ENCODE peak calls at places on chromosomes 3 and 15, in five cellular contexts. M is GM12865; Y is astrocyte of the spinal cord; C is A549; I is CD8-positive, alpha-beta T cell. X is an unnamed sample.

GRCh38 chr15:45242289-45242688 is 9.7 kb upstream of the SLC28A2 start:
- DNase-seq in M (peak), Y (peak), C (no peak), I (no peak), X (no peak)

GRCh38 chr15:85515212-85515611 is 134.8 kb downstream of the AKAP13 start:
- DNase-seq in M (no peak), Y (no peak), C (no peak), I (no peak), X (no peak)

GRCh38 chr3:14991818-14992612 is 44.6 kb downstream of the NR2C2 start:
- DNase-seq in M (no peak), Y (no peak), C (no peak), I (no peak), X (no peak)

GRCh38 chr3:120506828-120507774 is 56.3 kb upstream of the FSTL1 start:
- DNase-seq in M (peak), Y (peak), C (peak), I (peak), X (no peak)

GRCh38 chr3:158909870-158910269 is 108.0 kb downstream of the MFSD1 start:
- DNase-seq in M (no peak), Y (peak), C (no peak), I (no peak), X (no peak)

GRCh38 chr3:105388199-105388598 is 21.5 kb downstream of the ALCAM start:
- DNase-seq in M (no peak), Y (no peak), C (no peak), I (no peak), X (no peak)

GRCh38 chr3:196634851-196635250 is 4.6 kb upstream of the NRROS start:
- DNase-seq in M (no peak), Y (no peak), C (no peak), I (no peak), X (no peak)

GRCh38 chr15:51403946-51404695 is 62.7 kb downstream of the GLDN start:
- DNase-seq in M (no peak), Y (no peak), C (no peak), I (no peak), X (no peak)

GRCh38 chr3:162719684-162720341 is 1223.2 kb downstream of the OTOL1 start:
- DNase-seq in M (no peak), Y (peak), C (peak), I (no peak), X (no peak)

GRCh38 chr15:94412979-94413741 is 181.8 kb downstream of the MCTP2 start:
- DNase-seq in M (peak), Y (peak), C (peak), I (no peak), X (no peak)

GRCh38 chr3:14522768-14523167 is 17.4 kb downstream of the GRIP2 start:
- DNase-seq in M (no peak), Y (no peak), C (no peak), I (no peak), X (no peak)

GRCh38 chr3:35663471-35663870 is 24.1 kb downstream of the ARPP21 start:
- DNase-seq in M (no peak), Y (no peak), C (no peak), I (no peak), X (no peak)

GRCh38 chr3:143442761-143443477 is 323.3 kb downstream of the CHST2 start:
- DNase-seq in M (no peak), Y (peak), C (no peak), I (no peak), X (no peak)

GRCh38 chr3:71511037-71511436 is 72.5 kb downstream of the FOXP1 start:
- DNase-seq in M (no peak), Y (peak), C (peak), I (no peak), X (no peak)

GRCh38 chr15:92429378-92430066 is 35.8 kb downstream of the ST8SIA2 start:
- DNase-seq in M (no peak), Y (peak), C (peak), I (no peak), X (no peak)

GRCh38 chr3:182837855-182838454 is 44.7 kb downstream of the ATP11B start:
- DNase-seq in M (peak), Y (peak), C (no peak), I (no peak), X (no peak)

GRCh38 chr3:50604110-50604621 is 7.4 kb downstream of the CISH start:
- DNase-seq in M (no peak), Y (no peak), C (no peak), I (no peak), X (no peak)

GRCh38 chr3:66372681-66373350 is 128.0 kb downstream of the LRIG1 start:
- DNase-seq in M (no peak), Y (no peak), C (no peak), I (peak), X (no peak)

GRCh38 chr15:73051811-73052678 is at the start of gene NEO1:
- DNase-seq in M (peak), Y (peak), C (peak), I (peak), X (no peak)

DNA sequence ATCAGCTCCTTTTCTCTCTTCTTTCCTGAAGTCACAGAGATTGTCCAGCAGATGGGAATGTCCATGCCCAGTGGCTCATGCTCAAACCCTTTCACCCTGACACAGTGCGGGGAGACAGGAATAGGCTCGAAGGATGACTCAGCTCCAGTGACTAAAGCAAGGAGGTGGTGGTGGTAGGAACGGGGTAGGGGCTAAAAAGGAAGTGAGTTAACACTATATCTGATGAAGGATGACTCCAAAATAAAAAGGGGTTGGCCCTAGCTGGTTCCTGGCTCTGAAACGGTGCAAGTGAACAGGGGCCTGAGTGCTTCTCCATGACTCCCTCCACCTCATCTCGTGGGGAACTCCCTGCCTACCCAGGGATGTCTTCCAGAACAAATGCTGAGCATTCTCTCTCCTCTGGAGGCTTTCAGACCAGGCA is 167.4 kb upstream of the LPP start:
- DNase-seq in M (no peak), Y (peak), C (peak), I (no peak), X (no peak)
- TF ChIP-seq CTCF in M (no peak), Y (peak), C (no peak), I (no peak), X (no peak)

GRCh38 chr3:18382760-18383369 is 42.3 kb downstream of the SATB1 start:
- DNase-seq in M (no peak), Y (no peak), C (no peak), I (no peak), X (no peak)
- H3K4me3 ChIP-seq in M (no peak), Y (no peak), C (no peak), I (no peak), X (no peak)

GRCh38 chr3:187900961-187901755 is 155.9 kb upstream of the BCL6 start:
- DNase-seq in M (peak), Y (no peak), C (no peak), I (no peak), X (no peak)
- TF ChIP-seq CTCF in M (no peak), Y (no peak), C (no peak), I (no peak), X (no peak)

DNA sequence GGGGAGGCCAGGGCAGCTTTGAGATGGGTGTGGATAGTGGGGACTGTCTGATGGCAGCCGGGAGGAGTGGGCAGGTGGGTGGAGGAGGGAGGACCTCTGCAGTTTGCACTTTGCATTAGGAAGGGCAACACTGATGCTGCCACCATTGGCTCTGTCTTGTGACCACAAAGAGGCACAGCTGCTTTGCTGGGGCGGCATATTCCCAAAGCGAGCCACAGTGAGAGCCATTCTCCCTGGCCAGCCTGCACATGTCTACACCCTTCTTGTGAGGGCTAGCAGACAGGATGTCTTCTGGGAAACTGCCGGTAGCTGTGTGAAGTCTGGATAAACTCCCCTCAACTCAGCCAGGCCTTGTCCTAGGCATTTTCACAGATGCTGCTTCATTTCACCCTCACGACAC is 38.3 kb downstream of the CCNB2 start:
- DNase-seq in M (no peak), Y (no peak), C (no peak), I (no peak), X (no peak)
- H3K4me3 ChIP-seq in M (no peak), Y (no peak), C (no peak), I (no peak), X (no peak)

DNA sequence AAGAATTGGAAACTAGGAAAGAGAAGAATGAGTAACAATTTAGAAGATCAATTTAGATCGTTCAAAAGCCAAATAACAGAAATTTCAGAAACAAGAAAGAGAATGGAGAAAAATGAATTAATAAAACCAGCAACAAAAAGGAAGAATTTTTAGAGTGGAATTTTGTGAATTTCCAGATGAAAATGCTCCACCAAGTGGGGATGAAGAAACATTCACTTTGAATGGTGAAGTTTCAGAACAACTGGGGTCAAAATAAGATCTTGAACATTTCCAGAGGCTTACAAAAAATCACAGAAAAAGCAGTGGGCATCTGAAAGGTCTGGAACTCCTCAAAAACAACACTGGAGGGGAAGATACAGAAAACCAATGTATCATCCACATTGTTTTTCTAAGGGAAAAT is 4.2 kb upstream of the MOBP start:
- DNase-seq in M (no peak), Y (no peak), C (no peak), I (no peak), X (no peak)
- TF ChIP-seq CTCF in M (no peak), Y (no peak), C (no peak), I (no peak), X (no peak)

GRCh38 chr3:171454026-171454425 is 6.2 kb downstream of the TNIK start:
- DNase-seq in M (no peak), Y (no peak), C (no peak), I (no peak), X (no peak)

GRCh38 chr3:171455603-171456550 is 4.3 kb downstream of the TNIK start:
- DNase-seq in M (no peak), Y (no peak), C (no peak), I (no peak), X (no peak)

GRCh38 chr3:171456765-171457164 is 3.4 kb downstream of the TNIK start:
- DNase-seq in M (no peak), Y (no peak), C (no peak), I (no peak), X (no peak)

GRCh38 chr3:171451915-171452707 is 8.1 kb downstream of the TNIK start:
- DNase-seq in M (no peak), Y (no peak), C (no peak), I (no peak), X (no peak)

GRCh38 chr3:171453175-171453868 is 6.9 kb downstream of the TNIK start:
- DNase-seq in M (no peak), Y (no peak), C (no peak), I (no peak), X (no peak)
- H3K4me3 ChIP-seq in M (no peak), Y (no peak), C (no peak), I (no peak), X (no peak)

GRCh38 chr3:27722957-27723802 is 1.1 kb upstream of the EOMES start:
- DNase-seq in M (no peak), Y (no peak), C (no peak), I (no peak), X (no peak)

GRCh38 chr3:27721717-27722564 is at the start of gene EOMES:
- DNase-seq in M (peak), Y (peak), C (peak), I (peak), X (no peak)

GRCh38 chr3:27720029-27720518 is 2.0 kb downstream of the EOMES start:
- DNase-seq in M (no peak), Y (no peak), C (no peak), I (no peak), X (no peak)

GRCh38 chr3:27719306-27720003 is 2.7 kb downstream of the EOMES start:
- DNase-seq in M (no peak), Y (no peak), C (no peak), I (no peak), X (no peak)

DNA sequence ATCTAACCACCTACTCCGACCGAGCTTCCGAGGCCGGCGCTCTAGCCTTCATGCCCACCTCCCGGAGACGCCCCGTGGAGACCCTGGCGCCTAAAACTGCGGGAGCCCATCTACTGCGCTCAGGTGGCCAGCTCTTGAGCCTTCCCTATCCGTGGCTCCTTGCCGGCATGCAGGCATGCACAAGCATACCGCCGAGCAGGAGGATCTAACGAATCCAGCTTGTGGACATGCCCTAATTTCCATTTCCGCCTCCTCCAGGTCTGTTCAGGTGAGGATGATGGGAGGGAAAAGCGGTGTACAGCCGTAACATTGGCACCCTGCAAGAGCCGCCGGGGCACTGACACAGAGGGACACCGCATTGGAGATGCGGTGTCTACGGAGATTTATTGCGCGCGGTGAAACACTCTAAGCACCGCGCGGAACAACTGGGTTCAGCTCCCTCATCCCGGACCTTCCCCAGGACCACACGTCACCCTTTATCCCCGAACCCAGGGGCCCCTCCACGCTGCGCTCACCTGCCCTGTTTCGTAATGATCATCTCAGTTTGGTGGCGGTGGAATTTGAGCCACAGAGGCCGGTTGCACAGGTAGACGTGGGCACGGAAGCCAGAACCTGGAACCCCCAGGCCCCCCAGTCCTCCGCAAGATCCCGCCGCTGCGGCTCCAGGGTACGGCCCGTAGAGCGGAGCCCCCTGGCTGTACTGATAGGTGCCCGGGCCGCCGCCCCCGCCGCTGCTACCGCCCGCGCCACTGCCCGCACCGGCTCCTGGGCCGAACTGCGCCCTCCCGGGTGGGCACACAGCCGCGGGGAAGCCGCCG is 1.0 kb downstream of the EOMES start:
- DNase-seq in M (no peak), Y (no peak), C (no peak), I (peak), X (no peak)
- TF ChIP-seq CTCF in M (no peak), Y (no peak), C (no peak), I (peak), X (no peak)

GRCh38 chr3:151003024-151003771 is 30.7 kb upstream of the CLRN1 start:
- DNase-seq in M (no peak), Y (peak), C (no peak), I (no peak), X (no peak)
- H3K4me3 ChIP-seq in M (no peak), Y (no peak), C (no peak), I (no peak), X (no peak)

DNA sequence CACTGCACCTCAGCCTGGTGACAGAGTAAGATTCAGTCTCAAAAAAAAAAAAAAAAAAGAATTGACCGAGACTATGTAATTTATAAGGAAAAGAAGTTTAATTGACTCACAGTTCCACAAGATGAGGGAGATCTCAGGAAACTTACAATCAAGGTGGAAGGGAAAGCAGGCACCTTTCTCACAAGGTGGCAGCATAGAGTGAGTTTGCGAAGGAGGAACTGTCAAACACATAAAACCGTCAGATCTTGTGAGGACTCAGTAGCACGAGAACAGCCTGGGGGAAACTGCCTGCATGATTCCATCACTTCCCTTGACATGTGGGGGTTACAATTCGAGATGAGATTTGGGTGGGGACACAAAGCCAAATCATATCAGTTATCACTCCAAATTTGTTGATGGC is 380.9 kb downstream of the EDEM1 start:
- DNase-seq in M (peak), Y (no peak), C (no peak), I (no peak), X (no peak)
- TF ChIP-seq CTCF in M (no peak), Y (no peak), C (peak), I (no peak), X (peak)

GRCh38 chr15:65386376-65386775 is 8.6 kb upstream of the IGDCC3 start:
- DNase-seq in M (no peak), Y (no peak), C (no peak), I (no peak), X (no peak)

GRCh38 chr15:65383991-65384390 is 6.2 kb upstream of the IGDCC3 start:
- DNase-seq in M (no peak), Y (no peak), C (no peak), I (no peak), X (no peak)

GRCh38 chr15:65384505-65384894 is 6.7 kb upstream of the IGDCC3 start:
- DNase-seq in M (no peak), Y (no peak), C (no peak), I (no peak), X (no peak)

GRCh38 chr15:65385868-65386253 is 8.1 kb upstream of the IGDCC3 start:
- DNase-seq in M (no peak), Y (no peak), C (no peak), I (no peak), X (no peak)

GRCh38 chr15:65384895-65385867 is 7.4 kb upstream of the IGDCC3 start:
- DNase-seq in M (peak), Y (peak), C (peak), I (peak), X (peak)
- H3K4me3 ChIP-seq in M (peak), Y (no peak), C (peak), I (peak), X (peak)